ENCODE peak calls at places on chromosomes 7 and 10, in five cellular contexts. One of them, this sample, is unnamed.

GRCh38 chr7:120806669-120807068 is 51.3 kb downstream of the TSPAN12 start:
- DNase-seq in lower leg skin: no peak
- DNase-seq in progenitor cell of endocrine pancreas: no peak
- DNase-seq in HTR-8/SVneo: no peak
- DNase-seq in non-pigmented ciliary epithelial cell: no peak
- DNase-seq in this sample: no peak

GRCh38 chr10:95247881-95248583 is 42.8 kb downstream of the PDLIM1 start:
- DNase-seq in lower leg skin: peak
- DNase-seq in progenitor cell of endocrine pancreas: no peak
- DNase-seq in HTR-8/SVneo: no peak
- DNase-seq in non-pigmented ciliary epithelial cell: no peak
- DNase-seq in this sample: no peak

GRCh38 chr7:129665013-129665401 is 53.5 kb downstream of the NRF1 start:
- DNase-seq in lower leg skin: peak
- DNase-seq in progenitor cell of endocrine pancreas: no peak
- DNase-seq in HTR-8/SVneo: peak
- DNase-seq in non-pigmented ciliary epithelial cell: peak
- DNase-seq in this sample: peak

GRCh38 chr10:108598320-108598695 is 1325.0 kb downstream of the XPNPEP1 start:
- DNase-seq in lower leg skin: no peak
- DNase-seq in progenitor cell of endocrine pancreas: no peak
- DNase-seq in HTR-8/SVneo: no peak
- DNase-seq in non-pigmented ciliary epithelial cell: no peak
- DNase-seq in this sample: no peak

GRCh38 chr7:43511769-43512515 is 71.0 kb upstream of the STK17A start:
- DNase-seq in lower leg skin: no peak
- DNase-seq in progenitor cell of endocrine pancreas: no peak
- DNase-seq in HTR-8/SVneo: no peak
- DNase-seq in non-pigmented ciliary epithelial cell: no peak
- DNase-seq in this sample: no peak

GRCh38 chr7:15648461-15648961 is 38.0 kb downstream of the MEOX2 start:
- DNase-seq in lower leg skin: no peak
- DNase-seq in progenitor cell of endocrine pancreas: no peak
- DNase-seq in HTR-8/SVneo: no peak
- DNase-seq in non-pigmented ciliary epithelial cell: no peak
- DNase-seq in this sample: no peak

GRCh38 chr7:2575733-2576350 is 17.1 kb downstream of the IQCE start:
- DNase-seq in lower leg skin: no peak
- DNase-seq in progenitor cell of endocrine pancreas: no peak
- DNase-seq in HTR-8/SVneo: no peak
- DNase-seq in non-pigmented ciliary epithelial cell: no peak
- DNase-seq in this sample: no peak

GRCh38 chr10:557792-558328 is 131.6 kb downstream of the DIP2C start:
- DNase-seq in lower leg skin: no peak
- DNase-seq in progenitor cell of endocrine pancreas: no peak
- DNase-seq in HTR-8/SVneo: no peak
- DNase-seq in non-pigmented ciliary epithelial cell: no peak
- DNase-seq in this sample: no peak

GRCh38 chr10:52566471-52567246 is 205.9 kb downstream of the MBL2 start:
- DNase-seq in lower leg skin: no peak
- DNase-seq in progenitor cell of endocrine pancreas: no peak
- DNase-seq in HTR-8/SVneo: peak
- DNase-seq in non-pigmented ciliary epithelial cell: peak
- DNase-seq in this sample: peak

GRCh38 chr10:99660662-99661369 is 1.5 kb downstream of the ENTPD7 start:
- DNase-seq in lower leg skin: no peak
- DNase-seq in progenitor cell of endocrine pancreas: no peak
- DNase-seq in HTR-8/SVneo: no peak
- DNase-seq in non-pigmented ciliary epithelial cell: no peak
- DNase-seq in this sample: no peak

GRCh38 chr7:158573310-158573709 is 14.3 kb downstream of the PTPRN2 start:
- DNase-seq in lower leg skin: no peak
- DNase-seq in progenitor cell of endocrine pancreas: no peak
- DNase-seq in HTR-8/SVneo: no peak
- DNase-seq in non-pigmented ciliary epithelial cell: no peak
- DNase-seq in this sample: no peak

GRCh38 chr7:101817031-101817929 is at the start of gene CUX1:
- DNase-seq in lower leg skin: no peak
- DNase-seq in progenitor cell of endocrine pancreas: peak
- DNase-seq in HTR-8/SVneo: no peak
- DNase-seq in non-pigmented ciliary epithelial cell: no peak
- DNase-seq in this sample: no peak

GRCh38 chr7:149823191-149823630 is 15.0 kb upstream of the ZNF862 start:
- DNase-seq in lower leg skin: no peak
- DNase-seq in progenitor cell of endocrine pancreas: no peak
- DNase-seq in HTR-8/SVneo: no peak
- DNase-seq in non-pigmented ciliary epithelial cell: no peak
- DNase-seq in this sample: no peak

GRCh38 chr10:79068562-79069324 is at the start of gene ZMIZ1:
- DNase-seq in lower leg skin: peak
- DNase-seq in progenitor cell of endocrine pancreas: peak
- DNase-seq in HTR-8/SVneo: peak
- DNase-seq in non-pigmented ciliary epithelial cell: no peak
- DNase-seq in this sample: peak

GRCh38 chr10:132615346-132616169 is 78.0 kb downstream of the INPP5A start:
- DNase-seq in lower leg skin: no peak
- DNase-seq in progenitor cell of endocrine pancreas: no peak
- DNase-seq in HTR-8/SVneo: no peak
- DNase-seq in non-pigmented ciliary epithelial cell: no peak
- DNase-seq in this sample: no peak

GRCh38 chr7:36683695-36684357 is 40.5 kb downstream of the AOAH start:
- DNase-seq in lower leg skin: no peak
- DNase-seq in progenitor cell of endocrine pancreas: no peak
- DNase-seq in HTR-8/SVneo: no peak
- DNase-seq in non-pigmented ciliary epithelial cell: no peak
- DNase-seq in this sample: no peak

GRCh38 chr10:129808092-129808983 is 155.7 kb downstream of the EBF3 start:
- DNase-seq in lower leg skin: no peak
- DNase-seq in progenitor cell of endocrine pancreas: no peak
- DNase-seq in HTR-8/SVneo: no peak
- DNase-seq in non-pigmented ciliary epithelial cell: no peak
- DNase-seq in this sample: no peak

GRCh38 chr7:143375298-143376034 is 5.7 kb upstream of the ZYX start:
- DNase-seq in lower leg skin: no peak
- DNase-seq in progenitor cell of endocrine pancreas: no peak
- DNase-seq in HTR-8/SVneo: no peak
- DNase-seq in non-pigmented ciliary epithelial cell: no peak
- DNase-seq in this sample: no peak

GRCh38 chr7:135509589-135509838 is 388 bp downstream of the CNOT4 start:
- DNase-seq in lower leg skin: no peak
- DNase-seq in progenitor cell of endocrine pancreas: no peak
- DNase-seq in HTR-8/SVneo: no peak
- DNase-seq in non-pigmented ciliary epithelial cell: no peak
- DNase-seq in this sample: no peak

GRCh38 chr7:55044791-55045190 is 26.0 kb downstream of the EGFR start:
- DNase-seq in lower leg skin: no peak
- DNase-seq in progenitor cell of endocrine pancreas: no peak
- DNase-seq in HTR-8/SVneo: no peak
- DNase-seq in non-pigmented ciliary epithelial cell: no peak
- DNase-seq in this sample: no peak

GRCh38 chr10:73182568-73182967 is 14.6 kb downstream of the FAM149B1 start:
- DNase-seq in lower leg skin: no peak
- DNase-seq in progenitor cell of endocrine pancreas: no peak
- DNase-seq in HTR-8/SVneo: no peak
- DNase-seq in non-pigmented ciliary epithelial cell: peak
- DNase-seq in this sample: no peak

GRCh38 chr10:66187096-66187733 is 738.6 kb upstream of the LRRTM3 start:
- DNase-seq in lower leg skin: no peak
- DNase-seq in progenitor cell of endocrine pancreas: no peak
- DNase-seq in HTR-8/SVneo: no peak
- DNase-seq in non-pigmented ciliary epithelial cell: no peak
- DNase-seq in this sample: no peak

GRCh38 chr7:74134117-74134539 is 40.0 kb upstream of the EIF4H start:
- DNase-seq in lower leg skin: no peak
- DNase-seq in progenitor cell of endocrine pancreas: no peak
- DNase-seq in HTR-8/SVneo: no peak
- DNase-seq in non-pigmented ciliary epithelial cell: no peak
- DNase-seq in this sample: no peak

GRCh38 chr7:29265208-29265923 is 70.8 kb downstream of the CHN2 start:
- DNase-seq in lower leg skin: peak
- DNase-seq in progenitor cell of endocrine pancreas: no peak
- DNase-seq in HTR-8/SVneo: no peak
- DNase-seq in non-pigmented ciliary epithelial cell: no peak
- DNase-seq in this sample: no peak

GRCh38 chr10:108515821-108516220 is 1351.3 kb upstream of the SORCS1 start:
- DNase-seq in lower leg skin: no peak
- DNase-seq in progenitor cell of endocrine pancreas: no peak
- DNase-seq in HTR-8/SVneo: no peak
- DNase-seq in non-pigmented ciliary epithelial cell: no peak
- DNase-seq in this sample: no peak

GRCh38 chr7:108415821-108416536 is 40.3 kb downstream of the NRCAM start:
- DNase-seq in lower leg skin: no peak
- DNase-seq in progenitor cell of endocrine pancreas: no peak
- DNase-seq in HTR-8/SVneo: no peak
- DNase-seq in non-pigmented ciliary epithelial cell: peak
- DNase-seq in this sample: no peak

GRCh38 chr10:52464725-52465124 is 150.6 kb downstream of the DKK1 start:
- DNase-seq in lower leg skin: no peak
- DNase-seq in progenitor cell of endocrine pancreas: no peak
- DNase-seq in HTR-8/SVneo: no peak
- DNase-seq in non-pigmented ciliary epithelial cell: no peak
- DNase-seq in this sample: no peak

GRCh38 chr10:113522460-113522859 is 30.4 kb upstream of the HABP2 start:
- DNase-seq in lower leg skin: no peak
- DNase-seq in progenitor cell of endocrine pancreas: no peak
- DNase-seq in HTR-8/SVneo: no peak
- DNase-seq in non-pigmented ciliary epithelial cell: no peak
- DNase-seq in this sample: no peak

GRCh38 chr7:20343954-20344353 is 13.3 kb downstream of the ITGB8 start:
- DNase-seq in lower leg skin: no peak
- DNase-seq in progenitor cell of endocrine pancreas: no peak
- DNase-seq in HTR-8/SVneo: no peak
- DNase-seq in non-pigmented ciliary epithelial cell: no peak
- DNase-seq in this sample: no peak

GRCh38 chr7:103547451-103548284 is 101.7 kb upstream of the SLC26A5 start:
- DNase-seq in lower leg skin: no peak
- DNase-seq in progenitor cell of endocrine pancreas: no peak
- DNase-seq in HTR-8/SVneo: no peak
- DNase-seq in non-pigmented ciliary epithelial cell: no peak
- DNase-seq in this sample: no peak

GRCh38 chr7:84674236-84674913 is 479.8 kb upstream of the SEMA3A start:
- DNase-seq in lower leg skin: no peak
- DNase-seq in progenitor cell of endocrine pancreas: no peak
- DNase-seq in HTR-8/SVneo: no peak
- DNase-seq in non-pigmented ciliary epithelial cell: no peak
- DNase-seq in this sample: no peak

GRCh38 chr10:97858001-97858439 is 8.4 kb downstream of the GOLGA7B start:
- DNase-seq in lower leg skin: no peak
- DNase-seq in progenitor cell of endocrine pancreas: no peak
- DNase-seq in HTR-8/SVneo: no peak
- DNase-seq in non-pigmented ciliary epithelial cell: no peak
- DNase-seq in this sample: no peak

GRCh38 chr7:101733713-101734475 is 83.5 kb upstream of the CUX1 start:
- DNase-seq in lower leg skin: no peak
- DNase-seq in progenitor cell of endocrine pancreas: no peak
- DNase-seq in HTR-8/SVneo: no peak
- DNase-seq in non-pigmented ciliary epithelial cell: no peak
- DNase-seq in this sample: no peak

GRCh38 chr7:144454-144826 is 47.9 kb upstream of the FAM20C start:
- DNase-seq in lower leg skin: no peak
- DNase-seq in progenitor cell of endocrine pancreas: no peak
- DNase-seq in HTR-8/SVneo: no peak
- DNase-seq in non-pigmented ciliary epithelial cell: no peak
- DNase-seq in this sample: no peak

GRCh38 chr10:93993782-93994668 is at the start of gene PLCE1:
- DNase-seq in lower leg skin: no peak
- DNase-seq in progenitor cell of endocrine pancreas: peak
- DNase-seq in HTR-8/SVneo: no peak
- DNase-seq in non-pigmented ciliary epithelial cell: no peak
- DNase-seq in this sample: no peak

GRCh38 chr10:44958196-44958896 is 1.3 kb upstream of the RASSF4 start:
- DNase-seq in lower leg skin: peak
- DNase-seq in progenitor cell of endocrine pancreas: no peak
- DNase-seq in HTR-8/SVneo: no peak
- DNase-seq in non-pigmented ciliary epithelial cell: no peak
- DNase-seq in this sample: no peak

This sample was measured in AG04450.